ENCODE peak calls at places on chromosomes 5 and 9, in eight cellular contexts. M, H, T, A, P, S, X and K are unnamed samples.

GRCh38 chr9:23524607-23525155 is 301.4 kb downstream of the ELAVL2 start:
- DNase-seq in M (no peak), S (no peak), T (no peak), H (no peak), A (no peak), X (no peak), P (no peak), K (no peak)

GRCh38 chr5:179237770-179238627 is 107.3 kb downstream of the ADAMTS2 start:
- DNase-seq in S (peak; percentile 58), X (no peak), H (no peak), A (no peak), P (no peak), T (no peak), M (no peak), K (peak; percentile 5)

GRCh38 chr5:113255105-113255504 is 179.7 kb downstream of the TSSK1B start:
- DNase-seq in M (no peak), X (no peak), T (no peak), P (no peak), A (no peak), H (no peak), S (no peak), K (no peak)

GRCh38 chr5:152170350-152170749 is 234.7 kb downstream of the NMUR2 start:
- DNase-seq in A (no peak), M (no peak), H (no peak), X (no peak), S (peak; percentile 75), P (peak; percentile 7), T (peak; percentile 3), K (no peak)

GRCh38 chr9:25857167-25857566 is 178.9 kb upstream of the TUSC1 start:
- DNase-seq in H (no peak), X (no peak), S (no peak), A (no peak), T (no peak), M (no peak), P (no peak), K (no peak)

GRCh38 chr5:96752341-96753016 is 55.3 kb downstream of the ERAP1 start:
- DNase-seq in A (peak; percentile 11), H (peak; percentile 69), T (peak; percentile 84), X (peak; percentile 77), P (peak; percentile 76), S (no peak), M (peak; percentile 60), K (no peak)

GRCh38 chr9:20782289-20782688 is 98.2 kb downstream of the FOCAD start:
- DNase-seq in A (no peak), M (no peak), T (no peak), P (no peak), H (no peak), S (no peak), X (no peak), K (no peak)

GRCh38 chr9:84851935-84852585 is 182.5 kb downstream of the NTRK2 start:
- DNase-seq in A (peak; percentile 25), S (peak; percentile 87), P (peak; percentile 3), H (peak; percentile 11), M (no peak), T (peak; percentile 87), X (peak; percentile 34), K (peak; percentile 20)

GRCh38 chr9:82332018-82332773 is 343.6 kb downstream of the SPATA31D1 start:
- DNase-seq in M (peak; percentile 60), S (no peak), H (peak; percentile 85), T (no peak), X (no peak), A (peak; percentile 49), P (no peak), K (no peak)

GRCh38 chr9:4986291-4986690 is 1.2 kb downstream of the JAK2 start:
- DNase-seq in M (no peak), X (no peak), A (no peak), S (no peak), H (peak; percentile 13), P (no peak), T (no peak), K (no peak)

GRCh38 chr5:36459191-36460135 is 146.9 kb upstream of the SLC1A3 start:
- DNase-seq in T (no peak), H (no peak), X (no peak), S (no peak), P (peak; percentile 33), A (no peak), M (no peak), K (no peak)

GRCh38 chr5:175377816-175378215 is 66.2 kb downstream of the DRD1 start:
- DNase-seq in P (peak; percentile 48), X (no peak), T (no peak), M (no peak), A (no peak), S (no peak), H (no peak), K (no peak)

GRCh38 chr9:111975709-111976108 is 79.1 kb downstream of the UGCG start:
- DNase-seq in T (peak; percentile 40), H (no peak), X (no peak), S (peak; percentile 37), M (no peak), A (no peak), P (peak; percentile 22), K (no peak)

GRCh38 chr5:62600560-62601252 is 22.1 kb downstream of the LRRC70 start:
- DNase-seq in X (no peak), P (no peak), S (no peak), T (no peak), A (no peak), H (no peak), M (no peak), K (no peak)

GRCh38 chr9:99172129-99173091 is 49.3 kb downstream of the ALG2 start:
- DNase-seq in T (peak; percentile 89), H (no peak), X (no peak), M (no peak), P (no peak), A (no peak), S (no peak), K (no peak)

DNA sequence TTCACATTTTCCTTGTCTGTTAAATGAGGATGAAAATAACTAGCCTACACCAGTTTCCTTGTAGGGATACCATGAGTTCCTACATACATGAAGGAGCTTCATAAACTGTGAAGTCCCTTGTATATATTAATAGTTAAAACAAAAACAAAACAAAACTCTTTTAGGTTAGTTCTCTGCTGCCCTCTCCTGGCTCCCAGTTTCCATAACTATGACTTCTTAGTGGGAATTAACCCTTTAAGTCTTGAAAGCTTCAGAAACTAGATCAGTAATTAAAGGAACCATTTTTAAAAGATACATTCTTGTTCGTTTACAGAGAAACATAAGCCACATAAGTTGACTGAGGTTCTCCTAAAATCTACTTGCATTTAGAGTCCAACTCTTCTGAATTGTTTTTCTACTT is 500.0 kb upstream of the C9orf72 start:
- DNase-seq in S (no peak), M (no peak), A (no peak), X (peak; percentile 38), P (peak; percentile 75), H (peak; percentile 36), T (peak; percentile 75), K (no peak)
- TF ChIP-seq CTCF in S (no peak), M (peak; percentile 43), A (peak; percentile 54), X (peak; percentile 52), P (peak; percentile 76), H (peak; percentile 55), T (peak; percentile 88), K (no peak)

GRCh38 chr9:136290508-136291000 is 13.3 kb downstream of the CCDC187 start:
- DNase-seq in T (no peak), H (no peak), A (no peak), X (no peak), M (no peak), P (no peak), S (no peak), K (no peak)
- H3K27me3 ChIP-seq in T (no peaks in the 10 kb centered on the region), H (peaks cover 35% of the 10 kb centered on the region), A (peaks cover 25% of the 10 kb centered on the region), X (no peaks in the 10 kb centered on the region), M (peaks cover 32% of the 10 kb centered on the region), P (no peaks in the 10 kb centered on the region), S (peaks cover 66% of the 10 kb centered on the region), K (no peaks in the 10 kb centered on the region)

DNA sequence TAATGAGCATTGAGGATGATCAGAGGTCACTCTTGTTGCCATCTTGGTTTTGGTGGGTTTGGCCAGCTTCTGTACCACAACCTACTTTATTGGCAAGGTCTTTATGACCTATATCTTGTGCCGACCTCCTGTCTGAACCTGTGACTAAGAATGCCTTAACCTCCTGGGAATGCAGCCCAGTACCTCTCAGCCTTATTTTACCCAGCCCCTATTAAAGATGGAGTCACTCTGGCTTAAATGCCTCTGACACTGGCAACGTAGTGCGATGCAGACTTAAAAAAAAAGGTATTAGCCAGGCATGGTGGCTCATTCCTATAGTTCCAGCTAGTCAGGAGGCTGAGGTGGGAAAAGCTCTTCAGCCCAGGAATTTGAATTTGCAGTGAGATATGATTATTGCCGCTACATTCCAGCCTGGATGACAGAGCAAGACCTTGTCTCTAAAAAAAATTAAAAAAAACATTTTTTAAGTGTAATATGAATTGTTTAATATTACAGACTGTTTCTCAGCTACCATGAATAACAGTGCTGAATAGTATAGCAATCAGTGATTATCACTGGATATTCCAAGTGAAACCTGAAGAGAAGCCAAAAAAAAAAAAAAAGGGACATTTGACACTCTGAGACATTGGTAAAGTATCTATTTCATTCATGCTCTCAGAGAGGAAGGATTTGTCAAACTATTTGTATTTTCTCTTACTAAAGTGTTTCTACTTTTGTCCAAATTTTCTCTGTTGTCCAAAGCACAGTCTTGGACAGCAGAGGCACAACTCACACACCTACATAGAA is 18.3 kb upstream of the STOM start:
- DNase-seq in H (peak; percentile 47), X (no peak), T (no peak), S (no peak), P (no peak), M (no peak), A (no peak), K (no peak)
- H3K27ac ChIP-seq in H (no peak overlapping the region), X (no peak overlapping the region), T (no peak overlapping the region), S (no peak overlapping the region), P (no peak overlapping the region), M (no peak overlapping the region), A (no peak overlapping the region), K (no peak overlapping the region)

GRCh38 chr9:113597390-113598241 is 134.1 kb downstream of the RGS3 start:
- DNase-seq in A (no peak), H (no peak), P (no peak), S (no peak), X (no peak), T (no peak), M (no peak), K (no peak)
- TF ChIP-seq CTCF in A (no peak), H (peak; percentile 3), P (no peak), S (no peak), X (no peak), T (no peak), M (no peak), K (no peak)

GRCh38 chr9:123998278-123998925 is 13.2 kb upstream of the LHX2 start:
- DNase-seq in S (no peak), A (no peak), T (peak; percentile 16), X (no peak), P (no peak), M (no peak), H (no peak), K (no peak)
- H3K27me3 ChIP-seq in S (peaks cover 92% of the 10 kb centered on the region), A (peaks cover 80% of the 10 kb centered on the region), T (peaks cover 91% of the 10 kb centered on the region), X (peaks cover 10% of the 10 kb centered on the region), P (peaks cover 91% of the 10 kb centered on the region), M (peaks cover 84% of the 10 kb centered on the region), H (peaks cover 88% of the 10 kb centered on the region), K (peaks cover 13% of the 10 kb centered on the region)